ENCODE peak calls at places on chromosomes 2 and 18, in five cellular contexts. V, M, R, Q and H are unnamed samples.

GRCh38 chr2:227443889-227444568 is 27.9 kb upstream of the AGFG1 start:
- DNase-seq in V (no peak), M (no peak), R (no peak), Q (no peak), H (no peak)

GRCh38 chr2:61257446-61257845 is 95.5 kb downstream of the C2orf74 start:
- DNase-seq in V (no peak), M (no peak), R (no peak), Q (no peak), H (no peak)

GRCh38 chr2:67412424-67412823 is 15.3 kb downstream of the ETAA1 start:
- DNase-seq in V (no peak), M (no peak), R (no peak), Q (no peak), H (no peak)

GRCh38 chr2:67234443-67234842 is 162.7 kb upstream of the ETAA1 start:
- DNase-seq in V (no peak), M (no peak), R (peak), Q (no peak), H (no peak)

GRCh38 chr2:241295326-241296095 is 20.0 kb downstream of the HDLBP start:
- DNase-seq in V (no peak), M (no peak), R (no peak), Q (no peak), H (no peak)

GRCh38 chr2:241947401-241947800 is 77.9 kb downstream of the RTP5 start:
- DNase-seq in V (no peak), M (no peak), R (no peak), Q (no peak), H (no peak)

GRCh38 chr2:207487650-207488315 is 42.0 kb upstream of the CREB1 start:
- DNase-seq in V (peak), M (no peak), R (no peak), Q (no peak), H (no peak)

GRCh38 chr2:157194097-157194688 is 63.3 kb upstream of the GALNT5 start:
- DNase-seq in V (no peak), M (no peak), R (peak), Q (no peak), H (peak)

GRCh38 chr2:231640229-231640628 is 47.6 kb downstream of the TEX44 start:
- DNase-seq in V (no peak), M (no peak), R (no peak), Q (no peak), H (no peak)

GRCh38 chr18:31042068-31042390 is 513 bp downstream of the DSC3 start:
- DNase-seq in V (no peak), M (no peak), R (no peak), Q (no peak), H (no peak)
- H3K4me3 ChIP-seq in V (no peak), M (no peak), R (no peak), Q (peak), H (no peak)

GRCh38 chr2:196601430-196602306 is 37.8 kb upstream of the CCDC150 start:
- DNase-seq in V (peak), M (no peak), R (no peak), Q (peak), H (no peak)
- TF ChIP-seq CTCF in V (no peak), M (no peak), R (no peak), Q (no peak), H (no peak)

DNA sequence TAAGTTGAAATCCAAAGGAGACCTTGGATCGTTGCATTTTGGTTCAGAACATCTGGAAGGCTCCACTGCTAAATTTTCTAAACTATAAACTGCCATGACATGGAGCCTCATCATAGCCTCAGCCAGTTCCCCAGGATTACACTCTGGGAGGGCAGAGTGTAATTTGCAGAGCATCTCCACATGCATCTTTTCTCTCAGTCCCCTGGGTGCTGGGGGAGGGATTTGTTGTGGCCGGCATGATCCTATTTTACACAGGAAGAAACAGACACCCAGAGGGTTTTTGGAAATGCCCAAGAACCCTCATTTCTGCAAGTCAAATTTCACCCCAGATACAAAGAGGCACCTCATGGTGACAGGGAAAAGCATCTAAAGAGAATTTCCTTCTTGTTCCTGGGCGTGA is 40.9 kb upstream of the HDAC4 start:
- DNase-seq in V (no peak), M (no peak), R (peak), Q (no peak), H (no peak)
- H3K4me3 ChIP-seq in V (no peak), M (no peak), R (no peak), Q (peak), H (no peak)

GRCh38 chr2:54728669-54729120 is 5.2 kb downstream of the EML6 start:
- DNase-seq in V (peak), M (no peak), R (no peak), Q (no peak), H (no peak)
- TF ChIP-seq CTCF in V (no peak), M (no peak), R (no peak), Q (no peak), H (no peak)

GRCh38 chr2:216372761-216373291 is 543 bp upstream of the MARCHF4 start:
- DNase-seq in V (no peak), M (no peak), R (no peak), Q (no peak), H (no peak)
- H3K4me3 ChIP-seq in V (peak), M (no peak), R (no peak), Q (peak), H (no peak)

DNA sequence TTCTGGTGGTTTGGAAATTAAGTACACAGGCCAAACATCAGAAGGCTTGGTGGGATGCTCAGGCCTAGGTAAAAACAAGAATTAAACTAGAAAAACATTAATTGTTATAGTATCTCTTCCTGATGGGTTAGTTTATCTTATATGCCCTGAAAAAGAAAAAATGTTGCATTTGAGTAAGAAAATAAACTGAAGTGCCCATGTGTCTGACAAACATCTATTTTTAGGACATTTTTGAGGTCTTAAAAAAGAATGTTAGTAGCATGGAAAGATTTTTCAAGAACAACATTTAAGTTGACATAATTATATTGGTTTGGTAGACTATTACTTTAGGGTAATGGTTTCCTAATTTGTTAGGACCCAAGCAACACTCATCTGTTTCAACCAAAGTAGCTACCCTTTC is 140.1 kb upstream of the RND3 start:
- DNase-seq in V (no peak), M (no peak), R (no peak), Q (no peak), H (no peak)
- TF ChIP-seq CTCF in V (no peak), M (no peak), R (no peak), Q (no peak), H (no peak)

GRCh38 chr2:117979911-117980341 is 33.9 kb downstream of the CCDC93 start:
- DNase-seq in V (peak), M (no peak), R (no peak), Q (no peak), H (no peak)
- H3K4me3 ChIP-seq in V (no peak), M (no peak), R (no peak), Q (no peak), H (no peak)

DNA sequence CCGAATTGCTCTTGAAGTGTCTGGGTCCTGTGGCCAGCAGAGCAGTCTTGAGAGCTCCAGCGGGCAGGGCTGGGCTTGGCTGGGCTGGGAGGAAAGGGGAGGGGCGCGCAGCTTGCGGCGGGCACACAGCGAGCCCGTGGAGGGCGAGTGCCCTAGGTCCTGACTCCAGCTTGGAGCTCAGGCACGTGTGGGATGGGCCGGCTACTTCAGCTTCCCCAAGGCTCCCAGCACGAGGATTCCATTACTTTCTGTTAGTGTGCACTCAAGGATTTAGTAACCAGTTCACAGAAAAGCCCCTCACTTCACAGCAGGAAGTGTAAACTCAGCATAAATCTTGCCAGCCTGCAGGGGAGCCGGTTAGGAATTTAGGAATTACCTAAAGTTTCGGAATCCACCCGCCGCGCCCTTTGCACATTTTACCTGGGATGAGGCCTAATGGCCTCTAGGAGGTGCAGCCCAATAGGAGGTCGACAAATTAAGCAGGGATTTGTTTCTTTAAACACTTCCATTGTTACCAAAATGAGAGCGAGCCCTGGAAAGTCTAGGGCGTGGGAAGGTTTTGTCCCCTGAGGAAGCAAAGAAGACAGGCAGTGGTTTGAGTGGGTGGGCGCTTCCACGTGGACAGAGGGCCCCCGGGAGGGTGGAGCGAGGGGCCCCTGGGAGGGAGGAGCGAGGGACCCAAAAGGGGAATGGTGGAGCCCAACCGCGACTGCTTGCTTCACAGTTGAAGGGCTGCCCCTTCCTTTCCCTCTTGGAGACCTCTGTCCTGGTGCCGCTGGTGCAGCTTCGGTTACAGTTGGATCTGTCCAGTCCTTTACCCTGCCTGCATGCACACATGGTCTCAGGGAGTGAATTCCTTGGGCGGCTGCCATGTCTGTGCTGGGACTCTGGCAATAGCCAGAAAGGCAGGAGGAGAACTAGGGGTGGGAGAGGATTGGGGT is 93.3 kb downstream of the CTAGE1 start:
- DNase-seq in V (no peak), M (peak), R (no peak), Q (no peak), H (no peak)
- TF ChIP-seq CTCF in V (no peak), M (no peak), R (no peak), Q (no peak), H (no peak)